ENCODE peak calls at places on chromosomes 3 and 15, in four cellular contexts. One of them, this sample, is unnamed.

GRCh38 chr15:31459011-31459748 is 132.5 kb downstream of the KLF13 start:
- DNase-seq in H1: no peak
- DNase-seq in K562: no peak
- DNase-seq in A549: no peak
- DNase-seq in this sample: no peak

GRCh38 chr3:134797080-134797801 is 2.2 kb downstream of the EPHB1 start:
- DNase-seq in A549: no peak
- DNase-seq in H1: peak
- DNase-seq in K562: no peak
- DNase-seq in this sample: no peak

GRCh38 chr15:89419370-89419984 is 76.9 kb downstream of the RHCG start:
- DNase-seq in H1: peak
- DNase-seq in K562: peak
- DNase-seq in A549: peak
- DNase-seq in this sample: peak

GRCh38 chr3:13162550-13163320 is 89.5 kb upstream of the IQSEC1 start:
- DNase-seq in A549: no peak
- DNase-seq in K562: no peak
- DNase-seq in H1: no peak
- DNase-seq in this sample: no peak

GRCh38 chr3:187694801-187695200 is 7.6 kb downstream of the RTP2 start:
- DNase-seq in A549: no peak
- DNase-seq in H1: no peak
- DNase-seq in K562: no peak
- DNase-seq in this sample: no peak

GRCh38 chr15:29088666-29089065 is 181.0 kb downstream of the NSMCE3 start:
- DNase-seq in H1: no peak
- DNase-seq in K562: no peak
- DNase-seq in A549: no peak
- DNase-seq in this sample: no peak

GRCh38 chr3:70763894-70764293 is 451.5 kb upstream of the MDFIC2 start:
- DNase-seq in K562: no peak
- DNase-seq in H1: no peak
- DNase-seq in A549: no peak
- DNase-seq in this sample: no peak

GRCh38 chr3:127639173-127640030 is 10.4 kb downstream of the PODXL2 start:
- DNase-seq in A549: no peak
- DNase-seq in H1: no peak
- DNase-seq in K562: no peak
- DNase-seq in this sample: no peak

GRCh38 chr3:113097821-113098516 is 107.2 kb downstream of the GTPBP8 start:
- DNase-seq in H1: no peak
- DNase-seq in A549: peak
- DNase-seq in K562: no peak
- DNase-seq in this sample: peak

GRCh38 chr15:60003243-60004018 is 680 bp upstream of the FOXB1 start:
- DNase-seq in H1: no peak
- DNase-seq in A549: no peak
- DNase-seq in K562: no peak
- DNase-seq in this sample: no peak

GRCh38 chr3:73484656-73485248 is 140.0 kb downstream of the PDZRN3 start:
- DNase-seq in H1: no peak
- DNase-seq in A549: no peak
- DNase-seq in K562: no peak
- DNase-seq in this sample: no peak

GRCh38 chr3:10775259-10775658 is 40.8 kb upstream of the SLC6A11 start:
- DNase-seq in A549: no peak
- DNase-seq in K562: no peak
- DNase-seq in H1: peak
- DNase-seq in this sample: no peak

GRCh38 chr15:78873796-78874761 is 1.4 kb downstream of the MORF4L1 start:
- DNase-seq in A549: no peak
- DNase-seq in H1: no peak
- DNase-seq in K562: no peak
- DNase-seq in this sample: no peak

GRCh38 chr3:142866841-142867631 is 21.8 kb downstream of the PCOLCE2 start:
- DNase-seq in H1: peak
- DNase-seq in K562: no peak
- DNase-seq in A549: no peak
- DNase-seq in this sample: no peak

GRCh38 chr15:94385441-94385840 is 154.1 kb downstream of the MCTP2 start:
- DNase-seq in H1: no peak
- DNase-seq in K562: no peak
- DNase-seq in A549: no peak
- DNase-seq in this sample: no peak

GRCh38 chr3:168272343-168272984 is 176.7 kb upstream of the GOLIM4 start:
- DNase-seq in A549: no peak
- DNase-seq in H1: no peak
- DNase-seq in K562: no peak
- DNase-seq in this sample: no peak

GRCh38 chr15:29682361-29682760 is 139.9 kb downstream of the TJP1 start:
- DNase-seq in K562: no peak
- DNase-seq in H1: no peak
- DNase-seq in A549: no peak
- DNase-seq in this sample: no peak

GRCh38 chr3:70774641-70775040 is 462.2 kb upstream of the MDFIC2 start:
- DNase-seq in K562: no peak
- DNase-seq in H1: no peak
- DNase-seq in A549: no peak
- DNase-seq in this sample: no peak

GRCh38 chr15:73287019-73287418 is 81.7 kb downstream of the HCN4 start:
- DNase-seq in K562: no peak
- DNase-seq in A549: no peak
- DNase-seq in H1: no peak
- DNase-seq in this sample: no peak

GRCh38 chr15:73286356-73286755 is 82.4 kb downstream of the HCN4 start:
- DNase-seq in A549: no peak
- DNase-seq in H1: no peak
- DNase-seq in K562: no peak
- DNase-seq in this sample: no peak

GRCh38 chr15:73283341-73283962 is 85.3 kb downstream of the HCN4 start:
- DNase-seq in K562: no peak
- DNase-seq in H1: no peak
- DNase-seq in A549: no peak
- DNase-seq in this sample: no peak

GRCh38 chr15:73284073-73284472 is 84.7 kb downstream of the HCN4 start:
- DNase-seq in H1: no peak
- DNase-seq in K562: no peak
- DNase-seq in A549: no peak
- DNase-seq in this sample: no peak

DNA sequence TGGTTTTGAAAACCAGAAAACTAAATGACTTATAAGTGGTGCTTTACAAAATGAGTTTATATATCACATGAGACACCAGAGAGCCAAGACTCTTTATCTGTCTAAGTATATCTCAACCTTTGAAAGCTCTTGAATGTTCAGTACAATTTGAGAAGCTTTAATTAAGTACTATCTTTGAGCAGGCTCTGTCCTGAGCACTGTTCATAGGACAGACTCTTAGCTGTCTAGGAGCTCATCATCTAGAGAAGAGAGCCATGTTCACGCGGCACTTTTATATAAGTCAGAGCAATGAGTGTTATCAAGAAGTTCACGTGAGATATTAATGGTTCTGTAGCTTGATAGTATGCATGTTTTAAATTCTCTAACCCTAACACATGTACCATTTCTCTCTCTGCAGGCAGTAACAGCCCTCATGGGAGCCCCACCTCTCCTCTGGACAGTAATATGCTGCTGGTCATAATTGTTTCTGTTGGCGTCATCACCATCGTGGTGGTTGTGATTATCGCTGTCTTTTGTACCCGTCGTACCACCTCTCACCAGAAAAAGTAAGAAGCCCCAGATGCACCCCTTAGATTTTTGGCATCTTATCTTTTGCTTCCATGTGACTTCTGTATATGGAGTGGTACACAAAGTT is 86.1 kb downstream of the HCN4 start:
- DNase-seq in A549: no peak
- DNase-seq in K562: no peak
- DNase-seq in H1: no peak
- DNase-seq in this sample: no peak
- TF ChIP-seq RNF2 in A549: no peak
- TF ChIP-seq RNF2 in K562: no peak
- TF ChIP-seq RNF2 in H1: no peak
- TF ChIP-seq RNF2 in this sample: no peak

DNA sequence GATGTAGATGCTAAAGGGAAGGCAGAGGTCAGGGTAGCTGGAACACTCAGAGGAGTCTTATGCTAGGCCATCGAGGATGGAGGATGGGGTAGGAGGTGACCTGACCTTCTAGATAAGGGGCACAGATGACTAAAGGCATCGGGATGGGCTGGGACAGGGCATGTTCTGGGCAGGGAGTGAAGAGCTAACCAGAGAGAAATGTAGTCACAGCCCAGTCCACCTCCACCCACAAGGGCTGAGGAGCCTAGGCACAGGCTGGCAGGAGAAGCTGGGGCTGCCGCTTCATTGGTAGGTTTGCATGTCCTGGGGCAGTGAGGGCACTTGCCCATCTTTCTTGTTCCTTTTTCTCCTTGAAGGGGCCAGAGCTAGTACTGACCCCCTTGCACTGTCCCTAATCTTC is 12.6 kb downstream of the CLK3 start:
- DNase-seq in A549: no peak
- DNase-seq in H1: no peak
- DNase-seq in K562: no peak
- DNase-seq in this sample: no peak
- TF ChIP-seq RNF2 in A549: no peak
- TF ChIP-seq RNF2 in H1: no peak
- TF ChIP-seq RNF2 in K562: no peak
- TF ChIP-seq RNF2 in this sample: no peak

DNA sequence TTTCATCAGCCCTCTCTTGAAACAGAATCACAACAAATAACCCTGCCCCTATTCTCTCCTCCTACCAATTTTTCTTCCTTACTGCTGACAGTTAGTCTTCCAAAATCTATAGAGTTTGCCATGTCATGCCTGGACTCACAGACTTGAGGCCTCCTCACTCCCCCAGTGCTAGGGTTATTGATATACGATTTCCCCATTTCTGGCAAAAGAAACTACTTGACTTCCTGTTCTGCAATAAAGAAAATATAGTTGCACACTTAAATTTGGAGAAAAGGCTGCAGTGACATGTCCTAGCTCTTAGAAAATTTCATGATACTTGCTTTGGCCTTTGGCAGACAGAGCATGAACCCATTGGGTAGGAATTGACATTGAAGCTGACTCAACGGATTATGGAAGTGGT is 75.9 kb downstream of the CYP19A1 start:
- DNase-seq in H1: no peak
- DNase-seq in A549: no peak
- DNase-seq in K562: no peak
- DNase-seq in this sample: no peak
- TF ChIP-seq RNF2 in H1: no peak
- TF ChIP-seq RNF2 in A549: no peak
- TF ChIP-seq RNF2 in K562: no peak
- TF ChIP-seq RNF2 in this sample: no peak

GRCh38 chr15:63203451-63204090 is 14.2 kb downstream of the RAB8B start:
- DNase-seq in A549: no peak
- DNase-seq in K562: peak
- DNase-seq in H1: no peak
- DNase-seq in this sample: no peak
- TF ChIP-seq RNF2 in A549: no peak
- TF ChIP-seq RNF2 in K562: no peak
- TF ChIP-seq RNF2 in H1: no peak
- TF ChIP-seq RNF2 in this sample: no peak

GRCh38 chr15:62413786-62414185 is 248.7 kb upstream of the C2CD4B start:
- DNase-seq in H1: no peak
- DNase-seq in A549: no peak
- DNase-seq in K562: no peak
- DNase-seq in this sample: no peak

GRCh38 chr15:62416535-62416934 is 251.4 kb upstream of the C2CD4B start:
- DNase-seq in H1: no peak
- DNase-seq in K562: no peak
- DNase-seq in A549: no peak
- DNase-seq in this sample: no peak

GRCh38 chr15:62415498-62415897 is 250.4 kb upstream of the C2CD4B start:
- DNase-seq in H1: no peak
- DNase-seq in A549: no peak
- DNase-seq in K562: no peak
- DNase-seq in this sample: no peak

GRCh38 chr15:62419206-62419605 is 254.1 kb upstream of the C2CD4B start:
- DNase-seq in K562: no peak
- DNase-seq in H1: no peak
- DNase-seq in A549: no peak
- DNase-seq in this sample: no peak

GRCh38 chr15:62417444-62417843 is 252.4 kb upstream of the C2CD4B start:
- DNase-seq in A549: no peak
- DNase-seq in K562: no peak
- DNase-seq in H1: no peak
- DNase-seq in this sample: no peak
- TF ChIP-seq RNF2 in A549: no peak
- TF ChIP-seq RNF2 in K562: no peak
- TF ChIP-seq RNF2 in H1: no peak
- TF ChIP-seq RNF2 in this sample: no peak

DNA sequence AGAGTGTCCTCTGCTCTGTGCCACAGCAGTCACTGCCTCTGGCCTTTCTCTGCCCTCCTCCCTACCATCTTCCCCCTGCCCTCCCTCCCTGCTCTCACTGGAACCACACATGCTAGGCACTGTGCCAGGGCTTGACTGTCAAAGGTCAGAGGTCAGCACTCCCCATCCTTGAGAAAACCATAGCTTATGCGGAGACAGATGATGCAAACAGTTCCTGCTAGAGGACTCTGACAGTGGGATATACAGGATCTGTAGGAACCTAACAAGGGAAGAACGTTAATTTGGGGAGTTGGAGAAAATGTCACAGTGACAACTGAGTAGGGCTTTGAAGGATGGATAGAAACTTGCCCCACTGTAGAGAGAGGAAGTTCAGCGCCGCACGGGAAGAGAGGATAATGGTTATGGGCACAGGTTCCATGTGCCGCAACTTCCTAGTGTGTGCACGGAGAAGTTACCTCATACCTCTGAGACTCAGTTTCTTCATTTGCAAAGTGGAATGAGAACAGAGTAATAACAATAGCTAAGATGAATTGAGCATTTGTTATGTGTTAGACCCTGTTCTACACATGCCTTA is 29.3 kb upstream of the XYLB start:
- DNase-seq in K562: no peak
- DNase-seq in H1: peak
- DNase-seq in A549: no peak
- DNase-seq in this sample: no peak
- TF ChIP-seq RNF2 in K562: no peak
- TF ChIP-seq RNF2 in H1: no peak
- TF ChIP-seq RNF2 in A549: no peak
- TF ChIP-seq RNF2 in this sample: no peak

DNA sequence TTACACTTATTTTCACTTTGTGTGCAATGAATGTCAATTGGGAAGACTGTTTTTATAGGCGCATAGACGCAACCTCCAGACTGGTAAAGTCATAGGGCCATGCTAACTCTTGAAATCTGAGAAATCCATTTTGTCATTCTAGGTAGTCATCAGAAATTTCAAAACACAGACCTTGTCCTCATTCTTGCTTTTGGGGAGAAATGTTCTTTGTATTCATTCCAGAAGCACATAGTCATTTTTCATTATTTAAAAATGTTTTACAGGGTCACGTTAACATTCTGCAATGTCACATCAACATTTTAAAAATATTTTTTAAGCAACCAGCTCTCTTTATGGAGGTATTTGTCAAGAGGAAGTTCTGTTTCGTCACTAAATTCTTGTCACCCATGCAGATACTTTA is 898.4 kb downstream of the PDCD6IP start:
- DNase-seq in A549: no peak
- DNase-seq in H1: no peak
- DNase-seq in K562: no peak
- DNase-seq in this sample: no peak
- TF ChIP-seq RNF2 in A549: no peak
- TF ChIP-seq RNF2 in H1: no peak
- TF ChIP-seq RNF2 in K562: no peak
- TF ChIP-seq RNF2 in this sample: no peak

GRCh38 chr15:100043069-100043641 is 298.6 kb downstream of the ADAMTS17 start:
- DNase-seq in K562: no peak
- DNase-seq in H1: no peak
- DNase-seq in A549: no peak
- DNase-seq in this sample: no peak
- TF ChIP-seq RNF2 in K562: no peak
- TF ChIP-seq RNF2 in H1: no peak
- TF ChIP-seq RNF2 in A549: no peak
- TF ChIP-seq RNF2 in this sample: no peak